ENCODE peak calls at places on chromosomes 2 and 18, in seven cellular contexts. T is T-helper 2 cell; P is fibroblast of lung; S is NCI-H345; N is progenitor cell of endocrine pancreas; F is stimulated activated CD8-positive, alpha-beta memory T cell treated with anti-CD3 and anti-CD28 coated beads, Interleukin-4, amount 100 ng/mL, for 1 hour; Y is left colon. O is an unnamed sample.

GRCh38 chr2:114167799-114168198 is 274.6 kb upstream of the DPP10 start:
- DNase-seq in S (no peak), Y (no peak), T (no peak), P (no peak), N (no peak), F (no peak), O (no peak)

GRCh38 chr2:27308359-27308875 is at the start of gene UCN:
- DNase-seq in N (peak; percentile 58), S (no peak), T (no peak), Y (peak; percentile 28), P (peak; percentile 41), F (no peak), O (peak; percentile 50)

GRCh38 chr2:222731183-222731582 is 59.7 kb downstream of the MOGAT1 start:
- DNase-seq in S (no peak), P (no peak), Y (no peak), F (no peak), T (no peak), N (no peak), O (no peak)

GRCh38 chr2:132374961-132375360 is 41.6 kb upstream of the GPR39 start:
- DNase-seq in Y (no peak), N (no peak), P (peak; percentile 33), T (no peak), S (peak; percentile 36), F (no peak), O (no peak)

GRCh38 chr18:79258447-79258846 is 137.3 kb upstream of the NFATC1 start:
- DNase-seq in S (peak; percentile 71), T (no peak), P (no peak), F (no peak), Y (no peak), N (no peak), O (no peak)

GRCh38 chr2:32792416-32792815 is 154.3 kb upstream of the LTBP1 start:
- DNase-seq in Y (no peak), T (no peak), S (no peak), N (no peak), F (no peak), P (no peak), O (no peak)

GRCh38 chr2:204635478-204635877 is 90.2 kb downstream of the PARD3B start:
- DNase-seq in F (no peak), S (no peak), P (no peak), T (no peak), N (no peak), Y (no peak), O (no peak)

GRCh38 chr2:23584054-23584745 is 199.2 kb downstream of the KLHL29 start:
- DNase-seq in F (no peak), T (no peak), N (no peak), S (peak; percentile 92), Y (no peak), P (no peak), O (no peak)

GRCh38 chr2:98912221-98912851 is 23.7 kb downstream of the CRACDL start:
- DNase-seq in Y (no peak), N (no peak), F (no peak), T (no peak), S (peak; percentile 95), P (peak; percentile 95), O (peak; percentile 58)

GRCh38 chr2:239561448-239562001 is 160.7 kb upstream of the HDAC4 start:
- DNase-seq in S (no peak), F (no peak), Y (peak; percentile 28), T (no peak), P (no peak), N (no peak), O (peak; percentile 72)

GRCh38 chr2:69345434-69345833 is 41.6 kb downstream of the GFPT1 start:
- DNase-seq in T (no peak), S (no peak), N (no peak), F (no peak), P (no peak), Y (no peak), O (no peak)

GRCh38 chr18:22643731-22644130 is 226.0 kb upstream of the CTAGE1 start:
- DNase-seq in S (no peak), T (no peak), N (no peak), F (no peak), P (peak; percentile 79), Y (no peak), O (no peak)

GRCh38 chr2:72989770-72990556 is 72.6 kb downstream of the EMX1 start:
- DNase-seq in S (no peak), F (no peak), P (peak; percentile 60), Y (no peak), T (no peak), N (no peak), O (no peak)

GRCh38 chr2:58227171-58227917 is 13.8 kb downstream of the FANCL start:
- DNase-seq in Y (no peak), T (no peak), S (no peak), F (no peak), N (no peak), P (no peak), O (no peak)

GRCh38 chr2:166803314-166803986 is 84.8 kb upstream of the XIRP2 start:
- DNase-seq in S (peak; percentile 15), F (no peak), T (no peak), Y (no peak), N (no peak), P (no peak), O (no peak)

GRCh38 chr2:177241771-177242135 is 22.8 kb downstream of the NFE2L2 start:
- DNase-seq in N (no peak), S (no peak), F (no peak), Y (no peak), T (no peak), P (peak; percentile 51), O (no peak)

GRCh38 chr2:101479328-101479727 is 4.4 kb upstream of the RFX8 start:
- DNase-seq in T (no peak), P (peak; percentile 26), S (peak; percentile 77), F (no peak), N (no peak), Y (no peak), O (no peak)

GRCh38 chr18:21123290-21123926 is 11.8 kb upstream of the ROCK1 start:
- DNase-seq in F (no peak), Y (no peak), T (no peak), N (no peak), S (no peak), P (no peak), O (no peak)

GRCh38 chr18:8705280-8705940 is at the start of gene MTCL1:
- DNase-seq in F (no peak), P (peak; percentile 56), T (no peak), N (peak; percentile 37), Y (peak; percentile 47), S (peak; percentile 87), O (no peak)

GRCh38 chr2:173214213-173214612 is 138.6 kb downstream of the MAP3K20 start:
- DNase-seq in P (no peak), T (no peak), F (no peak), S (no peak), N (no peak), Y (no peak), O (no peak)

GRCh38 chr18:79523221-79523737 is 127.5 kb downstream of the NFATC1 start:
- DNase-seq in S (no peak), T (no peak), N (no peak), F (no peak), Y (peak; percentile 3), P (no peak), O (no peak)

GRCh38 chr2:124347209-124347608 is 322.1 kb downstream of the CNTNAP5 start:
- DNase-seq in P (no peak), N (no peak), T (no peak), S (no peak), Y (no peak), F (no peak), O (no peak)

GRCh38 chr18:65468881-65469280 is 281.9 kb upstream of the CDH7 start:
- DNase-seq in Y (no peak), N (no peak), S (no peak), F (no peak), P (no peak), T (no peak), O (no peak)

GRCh38 chr18:67726882-67727281 is 210.4 kb upstream of the DSEL start:
- DNase-seq in N (no peak), S (no peak), T (no peak), P (no peak), Y (no peak), F (no peak), O (no peak)

GRCh38 chr18:56139792-56140254 is 498.6 kb downstream of the TXNL1 start:
- DNase-seq in T (no peak), N (no peak), F (no peak), P (peak; percentile 96), S (no peak), Y (no peak), O (peak; percentile 10)

GRCh38 chr2:36618381-36618780 is 20.4 kb upstream of the FEZ2 start:
- DNase-seq in F (no peak), P (peak; percentile 74), N (no peak), S (no peak), T (no peak), Y (peak; percentile 18), O (no peak)

GRCh38 chr2:47008381-47009280 is 93.0 kb upstream of the MCFD2 start:
- DNase-seq in P (peak; percentile 75), N (no peak), S (no peak), F (no peak), T (no peak), Y (peak; percentile 20), O (no peak)

GRCh38 chr2:195658541-195658890 is 1.5 kb downstream of the SLC39A10 start:
- DNase-seq in F (no peak), S (peak; percentile 57), P (peak; percentile 88), N (no peak), T (no peak), Y (no peak), O (no peak)

GRCh38 chr2:16172324-16173175 is 232.2 kb downstream of the MYCN start:
- DNase-seq in P (no peak), T (no peak), F (no peak), Y (no peak), S (no peak), N (no peak), O (no peak)

GRCh38 chr2:201971516-201972228 is 62.0 kb upstream of the FZD7 start:
- DNase-seq in P (peak; percentile 71), T (no peak), N (no peak), Y (no peak), F (no peak), S (no peak), O (no peak)

GRCh38 chr2:128309341-128310093 is 9.2 kb downstream of the HS6ST1 start:
- DNase-seq in Y (peak; percentile 61), F (no peak), N (no peak), S (peak; percentile 85), T (peak; percentile 1), P (peak; percentile 30), O (peak; percentile 71)

GRCh38 chr2:125456851-125457250 is 1199.1 kb upstream of the GYPC start:
- DNase-seq in S (no peak), Y (no peak), P (no peak), T (no peak), F (no peak), N (no peak), O (no peak)

GRCh38 chr18:7269903-7270302 is 39.0 kb downstream of the LRRC30 start:
- DNase-seq in S (no peak), T (no peak), P (no peak), F (no peak), Y (no peak), N (no peak), O (no peak)

GRCh38 chr2:44166096-44166495 is 2.6 kb upstream of the PPM1B start:
- DNase-seq in T (no peak), S (no peak), F (no peak), Y (peak; percentile 17), P (no peak), N (no peak), O (no peak)